ENCODE peak calls at places on chromosome 18, in six cellular contexts. B is brain microvascular endothelial cell, O is colonic mucosa, M is K562, Q is PC-9, F is PC-3. D is an unnamed sample.

GRCh38 chr18:59718108-59719057 is 21.2 kb upstream of the CCBE1 start:
- DNase-seq in B (peak), O (no peak), M (no peak), Q (peak), F (peak), D (no peak)

GRCh38 chr18:50662775-50663383 is 103.0 kb downstream of the MAPK4 start:
- DNase-seq in B (no peak), O (no peak), M (no peak), Q (no peak), F (no peak), D (no peak)

GRCh38 chr18:55863876-55864275 is 275.9 kb upstream of the TCF4 start:
- DNase-seq in B (no peak), O (no peak), M (no peak), Q (no peak), F (no peak), D (peak)

GRCh38 chr18:63177822-63178525 is 141.6 kb downstream of the BCL2 start:
- DNase-seq in B (no peak), O (peak), M (no peak), Q (no peak), F (no peak), D (peak)

GRCh38 chr18:37483984-37484892 is 81.4 kb downstream of the CELF4 start:
- DNase-seq in B (no peak), O (no peak), M (no peak), Q (no peak), F (no peak), D (no peak)

GRCh38 chr18:32289480-32290075 is 99.7 kb downstream of the MEP1B start:
- DNase-seq in B (peak), O (peak), M (no peak), Q (no peak), F (peak), D (peak)

GRCh38 chr18:57095884-57096283 is 51.0 kb upstream of the BOD1L2 start:
- DNase-seq in B (peak), O (no peak), M (no peak), Q (no peak), F (no peak), D (no peak)

GRCh38 chr18:23870963-23871362 is 143.6 kb upstream of the TTC39C start:
- DNase-seq in B (no peak), O (peak), M (no peak), Q (no peak), F (peak), D (no peak)

GRCh38 chr18:77131100-77131651 is 1.4 kb downstream of the MBP start:
- DNase-seq in B (peak), O (peak), M (no peak), Q (no peak), F (peak), D (peak)

GRCh38 chr18:77130229-77131099 is 2.1 kb downstream of the MBP start:
- DNase-seq in B (no peak), O (no peak), M (no peak), Q (no peak), F (no peak), D (no peak)

GRCh38 chr18:77127769-77128671 is 4.6 kb downstream of the MBP start:
- DNase-seq in B (peak), O (peak), M (no peak), Q (peak), F (peak), D (peak)

GRCh38 chr18:77131652-77132368 is 773 bp downstream of the MBP start:
- DNase-seq in B (no peak), O (peak), M (no peak), Q (no peak), F (peak), D (peak)

DNA sequence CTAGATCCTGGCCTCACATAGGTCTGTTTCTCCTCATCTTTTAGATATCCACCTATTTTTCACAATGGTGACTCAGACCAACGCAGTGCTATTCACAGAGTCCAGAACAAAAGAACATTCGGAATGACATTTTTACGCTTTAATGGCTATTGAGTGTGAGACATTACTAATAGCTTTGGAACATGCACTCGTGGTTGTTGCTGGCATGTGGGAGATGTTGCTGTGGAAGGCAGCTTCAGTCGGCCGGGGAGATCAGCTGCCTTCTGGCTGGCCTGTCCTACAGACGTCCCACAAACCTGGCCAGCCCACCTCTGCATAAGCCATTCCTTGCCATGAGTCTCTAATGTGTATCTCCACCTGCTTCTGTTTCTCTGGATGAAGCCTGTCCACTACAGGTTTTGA is 3.4 kb downstream of the MBP start:
- DNase-seq in B (peak), O (no peak), M (no peak), Q (peak), F (peak), D (peak)
- H3K4me3 ChIP-seq in B (no peak), O (no peak), M (no peak), Q (peak), F (peak), D (no peak)

GRCh38 chr18:44786697-44787096 is 106.0 kb downstream of the SETBP1 start:
- DNase-seq in B (no peak), O (no peak), M (no peak), Q (no peak), F (no peak), D (no peak)
- H3K27ac ChIP-seq in B (no peak), O (no peak), M (no peak), Q (no peak), F (no peak), D (no peak)

DNA sequence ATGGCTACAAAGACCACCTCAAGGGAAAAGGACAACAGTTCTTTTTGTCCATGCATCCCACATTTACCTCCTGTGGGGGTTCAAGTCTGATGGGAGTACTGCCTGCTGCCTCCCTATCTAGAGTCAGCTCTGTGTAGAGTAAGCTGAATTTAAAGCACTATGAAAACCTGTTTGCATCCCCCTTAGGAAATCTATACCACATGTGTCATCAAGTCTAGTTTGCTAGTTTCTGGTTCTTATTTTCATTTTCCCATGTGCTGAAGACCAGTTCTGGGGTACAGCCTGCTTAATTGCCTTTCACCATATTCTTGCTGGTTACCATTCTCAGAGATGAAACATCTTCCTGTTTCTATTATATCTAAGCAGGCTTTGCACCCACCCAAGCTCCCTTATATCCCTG is 470.3 kb downstream of the MBD2 start:
- DNase-seq in B (no peak), O (no peak), M (no peak), Q (no peak), F (no peak), D (no peak)
- H3K4me3 ChIP-seq in B (no peak), O (no peak), M (no peak), Q (no peak), F (no peak), D (no peak)

GRCh38 chr18:48621240-48621639 is 82.4 kb downstream of the CTIF start:
- DNase-seq in B (peak), O (no peak), M (no peak), Q (no peak), F (peak), D (peak)
- H3K27ac ChIP-seq in B (peak), O (no peak), M (no peak), Q (no peak), F (no peak), D (no peak)

D was measured in hepatocyte.